ENCODE peak calls at places on chromosomes 2 and 18, in ten cellular contexts. One of them, this sample, is unnamed.

GRCh38 chr2:177579486-177580036 is 187.0 kb downstream of the AGPS start:
- DNase-seq in transverse colon: no peak
- DNase-seq in K562: no peak
- DNase-seq in Peyer's patch: no peak
- DNase-seq in A549: no peak
- DNase-seq in sigmoid colon: no peak
- DNase-seq in suprapubic skin: no peak
- DNase-seq in uterus: peak; percentile 42
- DNase-seq in tibial nerve: no peak
- DNase-seq in H1: no peak
- DNase-seq in this sample: no peak

GRCh38 chr2:65199891-65200290 is 27.7 kb upstream of the ACTR2 start:
- DNase-seq in transverse colon: no peak
- DNase-seq in K562: no peak
- DNase-seq in Peyer's patch: no peak
- DNase-seq in A549: no peak
- DNase-seq in sigmoid colon: no peak
- DNase-seq in suprapubic skin: no peak
- DNase-seq in uterus: no peak
- DNase-seq in tibial nerve: no peak
- DNase-seq in H1: no peak
- DNase-seq in this sample: no peak

GRCh38 chr2:90207454-90208058 is 1516.1 kb downstream of the RPIA start:
- DNase-seq in transverse colon: no peak
- DNase-seq in K562: no peak
- DNase-seq in Peyer's patch: no peak
- DNase-seq in A549: peak; percentile 18
- DNase-seq in sigmoid colon: no peak
- DNase-seq in suprapubic skin: no peak
- DNase-seq in uterus: no peak
- DNase-seq in tibial nerve: no peak
- DNase-seq in H1: no peak
- DNase-seq in this sample: no peak

GRCh38 chr2:16671760-16672159 is 6.1 kb upstream of the CYRIA start:
- DNase-seq in transverse colon: no peak
- DNase-seq in K562: no peak
- DNase-seq in Peyer's patch: no peak
- DNase-seq in A549: no peak
- DNase-seq in sigmoid colon: no peak
- DNase-seq in suprapubic skin: no peak
- DNase-seq in uterus: no peak
- DNase-seq in tibial nerve: no peak
- DNase-seq in H1: no peak
- DNase-seq in this sample: no peak

GRCh38 chr2:58569460-58570185 is 328.5 kb upstream of the FANCL start:
- DNase-seq in transverse colon: no peak
- DNase-seq in K562: no peak
- DNase-seq in Peyer's patch: no peak
- DNase-seq in A549: no peak
- DNase-seq in sigmoid colon: no peak
- DNase-seq in suprapubic skin: no peak
- DNase-seq in uterus: no peak
- DNase-seq in tibial nerve: no peak
- DNase-seq in H1: no peak
- DNase-seq in this sample: no peak

GRCh38 chr2:69644506-69644979 is 1.0 kb upstream of the AAK1 start:
- DNase-seq in transverse colon: no peak
- DNase-seq in K562: no peak
- DNase-seq in Peyer's patch: no peak
- DNase-seq in A549: no peak
- DNase-seq in sigmoid colon: no peak
- DNase-seq in suprapubic skin: no peak
- DNase-seq in uterus: no peak
- DNase-seq in tibial nerve: no peak
- DNase-seq in H1: no peak
- DNase-seq in this sample: no peak

GRCh38 chr2:113175101-113175628 is 1.4 kb downstream of the PSD4 start:
- DNase-seq in transverse colon: peak; percentile 68
- DNase-seq in K562: no peak
- DNase-seq in Peyer's patch: peak; percentile 89
- DNase-seq in A549: no peak
- DNase-seq in sigmoid colon: no peak
- DNase-seq in suprapubic skin: peak; percentile 60
- DNase-seq in uterus: no peak
- DNase-seq in tibial nerve: no peak
- DNase-seq in H1: no peak
- DNase-seq in this sample: peak; percentile 83

GRCh38 chr2:238462782-238463396 is 36.2 kb downstream of the ASB1 start:
- DNase-seq in transverse colon: no peak
- DNase-seq in K562: peak; percentile 48
- DNase-seq in Peyer's patch: no peak
- DNase-seq in A549: peak; percentile 22
- DNase-seq in sigmoid colon: no peak
- DNase-seq in suprapubic skin: no peak
- DNase-seq in uterus: no peak
- DNase-seq in tibial nerve: peak; percentile 9
- DNase-seq in H1: no peak
- DNase-seq in this sample: no peak

GRCh38 chr18:43013489-43013888 is 102.0 kb downstream of the RIT2 start:
- DNase-seq in transverse colon: no peak
- DNase-seq in K562: no peak
- DNase-seq in Peyer's patch: no peak
- DNase-seq in A549: no peak
- DNase-seq in sigmoid colon: no peak
- DNase-seq in suprapubic skin: no peak
- DNase-seq in uterus: no peak
- DNase-seq in tibial nerve: no peak
- DNase-seq in H1: no peak
- DNase-seq in this sample: no peak

GRCh38 chr2:164054651-164055050 is 318.8 kb upstream of the FIGN start:
- DNase-seq in transverse colon: no peak
- DNase-seq in K562: no peak
- DNase-seq in Peyer's patch: no peak
- DNase-seq in A549: no peak
- DNase-seq in sigmoid colon: no peak
- DNase-seq in suprapubic skin: no peak
- DNase-seq in uterus: no peak
- DNase-seq in tibial nerve: no peak
- DNase-seq in H1: no peak
- DNase-seq in this sample: no peak

GRCh38 chr2:121052023-121052422 is 233.0 kb downstream of the TFCP2L1 start:
- DNase-seq in transverse colon: no peak
- DNase-seq in K562: no peak
- DNase-seq in Peyer's patch: no peak
- DNase-seq in A549: no peak
- DNase-seq in sigmoid colon: no peak
- DNase-seq in suprapubic skin: no peak
- DNase-seq in uterus: no peak
- DNase-seq in tibial nerve: no peak
- DNase-seq in H1: no peak
- DNase-seq in this sample: no peak

GRCh38 chr18:38752430-38752829 is 1186.8 kb upstream of the CELF4 start:
- DNase-seq in transverse colon: no peak
- DNase-seq in K562: no peak
- DNase-seq in Peyer's patch: no peak
- DNase-seq in A549: no peak
- DNase-seq in sigmoid colon: no peak
- DNase-seq in suprapubic skin: no peak
- DNase-seq in uterus: no peak
- DNase-seq in tibial nerve: no peak
- DNase-seq in H1: no peak
- DNase-seq in this sample: no peak

GRCh38 chr18:59681051-59681450 is 16.2 kb downstream of the CCBE1 start:
- DNase-seq in transverse colon: no peak
- DNase-seq in K562: no peak
- DNase-seq in Peyer's patch: no peak
- DNase-seq in A549: no peak
- DNase-seq in sigmoid colon: peak; percentile 78
- DNase-seq in suprapubic skin: no peak
- DNase-seq in uterus: no peak
- DNase-seq in tibial nerve: no peak
- DNase-seq in H1: no peak
- DNase-seq in this sample: no peak

GRCh38 chr2:207008105-207008990 is 69.0 kb downstream of the CPO start:
- DNase-seq in transverse colon: no peak
- DNase-seq in K562: peak; percentile 4
- DNase-seq in Peyer's patch: no peak
- DNase-seq in A549: no peak
- DNase-seq in sigmoid colon: no peak
- DNase-seq in suprapubic skin: no peak
- DNase-seq in uterus: no peak
- DNase-seq in tibial nerve: no peak
- DNase-seq in H1: peak; percentile 63
- DNase-seq in this sample: no peak

GRCh38 chr2:105655244-105655643 is 89.5 kb upstream of the NCK2 start:
- DNase-seq in transverse colon: no peak
- DNase-seq in K562: no peak
- DNase-seq in Peyer's patch: no peak
- DNase-seq in A549: no peak
- DNase-seq in sigmoid colon: no peak
- DNase-seq in suprapubic skin: no peak
- DNase-seq in uterus: no peak
- DNase-seq in tibial nerve: no peak
- DNase-seq in H1: no peak
- DNase-seq in this sample: no peak

GRCh38 chr2:31998731-31999383 is 12.0 kb downstream of the MEMO1 start:
- DNase-seq in transverse colon: no peak
- DNase-seq in K562: no peak
- DNase-seq in Peyer's patch: no peak
- DNase-seq in A549: no peak
- DNase-seq in sigmoid colon: no peak
- DNase-seq in suprapubic skin: no peak
- DNase-seq in uterus: no peak
- DNase-seq in tibial nerve: no peak
- DNase-seq in H1: no peak
- DNase-seq in this sample: no peak

GRCh38 chr18:44701227-44701626 is 20.5 kb downstream of the SETBP1 start:
- DNase-seq in transverse colon: no peak
- DNase-seq in K562: no peak
- DNase-seq in Peyer's patch: no peak
- DNase-seq in A549: no peak
- DNase-seq in sigmoid colon: peak; percentile 73
- DNase-seq in suprapubic skin: no peak
- DNase-seq in uterus: no peak
- DNase-seq in tibial nerve: no peak
- DNase-seq in H1: no peak
- DNase-seq in this sample: no peak

GRCh38 chr2:226118471-226119429 is 680.9 kb downstream of the IRS1 start:
- DNase-seq in transverse colon: no peak
- DNase-seq in K562: no peak
- DNase-seq in Peyer's patch: no peak
- DNase-seq in A549: peak; percentile 22
- DNase-seq in sigmoid colon: peak; percentile 69
- DNase-seq in suprapubic skin: no peak
- DNase-seq in uterus: peak; percentile 52
- DNase-seq in tibial nerve: peak; percentile 55
- DNase-seq in H1: no peak
- DNase-seq in this sample: peak; percentile 84

GRCh38 chr2:75476778-75477177 is 84.0 kb downstream of the EVA1A start:
- DNase-seq in transverse colon: no peak
- DNase-seq in K562: no peak
- DNase-seq in Peyer's patch: no peak
- DNase-seq in A549: no peak
- DNase-seq in sigmoid colon: no peak
- DNase-seq in suprapubic skin: no peak
- DNase-seq in uterus: no peak
- DNase-seq in tibial nerve: no peak
- DNase-seq in H1: no peak
- DNase-seq in this sample: no peak

GRCh38 chr2:8190279-8190678 is 491.6 kb upstream of the ID2 start:
- DNase-seq in transverse colon: no peak
- DNase-seq in K562: no peak
- DNase-seq in Peyer's patch: no peak
- DNase-seq in A549: no peak
- DNase-seq in sigmoid colon: no peak
- DNase-seq in suprapubic skin: no peak
- DNase-seq in uterus: no peak
- DNase-seq in tibial nerve: no peak
- DNase-seq in H1: no peak
- DNase-seq in this sample: no peak
- H3K4me3 ChIP-seq in transverse colon: no peak overlapping the region
- H3K4me3 ChIP-seq in K562: no peak overlapping the region
- H3K4me3 ChIP-seq in Peyer's patch: no peak overlapping the region
- H3K4me3 ChIP-seq in A549: no peak overlapping the region
- H3K4me3 ChIP-seq in sigmoid colon: no peak overlapping the region
- H3K4me3 ChIP-seq in suprapubic skin: no peak overlapping the region
- H3K4me3 ChIP-seq in uterus: no peak overlapping the region
- H3K4me3 ChIP-seq in tibial nerve: no peak overlapping the region
- H3K4me3 ChIP-seq in H1: no peak overlapping the region
- H3K4me3 ChIP-seq in this sample: no peak overlapping the region

GRCh38 chr2:201158111-201158929 is 24.6 kb upstream of the CASP10 start:
- DNase-seq in transverse colon: peak; percentile 66
- DNase-seq in K562: peak; percentile 55
- DNase-seq in Peyer's patch: peak; percentile 81
- DNase-seq in A549: peak; percentile 75
- DNase-seq in sigmoid colon: peak; percentile 75
- DNase-seq in suprapubic skin: no peak
- DNase-seq in uterus: peak; percentile 46
- DNase-seq in tibial nerve: peak; percentile 87
- DNase-seq in H1: no peak
- DNase-seq in this sample: peak; percentile 72
- TF ChIP-seq POLR2A in transverse colon: peak; percentile 33
- TF ChIP-seq POLR2A in K562: no peak
- TF ChIP-seq POLR2A in Peyer's patch: no peak
- TF ChIP-seq POLR2A in A549: no peak
- TF ChIP-seq POLR2A in sigmoid colon: no peak
- TF ChIP-seq POLR2A in suprapubic skin: no peak
- TF ChIP-seq POLR2A in uterus: no peak
- TF ChIP-seq POLR2A in tibial nerve: no peak
- TF ChIP-seq POLR2A in H1: no peak
- TF ChIP-seq POLR2A in this sample: no peak

GRCh38 chr2:101501443-101501842 is 26.5 kb upstream of the RFX8 start:
- DNase-seq in transverse colon: no peak
- DNase-seq in K562: no peak
- DNase-seq in Peyer's patch: no peak
- DNase-seq in A549: no peak
- DNase-seq in sigmoid colon: no peak
- DNase-seq in suprapubic skin: no peak
- DNase-seq in uterus: no peak
- DNase-seq in tibial nerve: no peak
- DNase-seq in H1: no peak
- DNase-seq in this sample: no peak
- H3K4me3 ChIP-seq in transverse colon: no peak overlapping the region
- H3K4me3 ChIP-seq in K562: no peak overlapping the region
- H3K4me3 ChIP-seq in Peyer's patch: no peak overlapping the region
- H3K4me3 ChIP-seq in A549: no peak overlapping the region
- H3K4me3 ChIP-seq in sigmoid colon: no peak overlapping the region
- H3K4me3 ChIP-seq in suprapubic skin: no peak overlapping the region
- H3K4me3 ChIP-seq in uterus: no peak overlapping the region
- H3K4me3 ChIP-seq in tibial nerve: no peak overlapping the region
- H3K4me3 ChIP-seq in H1: no peak overlapping the region
- H3K4me3 ChIP-seq in this sample: no peak overlapping the region

DNA sequence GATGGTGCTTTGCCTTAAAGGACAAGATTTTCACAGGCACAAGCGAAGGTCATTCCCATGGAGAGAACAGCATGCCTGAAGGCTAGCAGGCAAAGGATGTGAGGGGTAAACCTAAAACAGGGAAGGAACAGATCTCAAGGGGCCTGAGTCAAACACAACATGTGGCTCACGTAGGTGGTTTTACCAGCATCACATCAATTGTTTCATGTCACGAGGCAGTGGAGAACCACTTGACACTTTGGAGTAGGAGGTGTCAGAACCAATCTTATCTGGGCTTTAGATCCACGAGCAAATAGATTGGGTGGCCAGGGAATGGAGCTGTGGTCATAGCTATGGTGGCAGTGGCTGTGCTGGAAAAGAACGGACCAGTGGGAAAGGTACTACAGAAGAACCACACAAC is 8.5 kb downstream of the COX5B start:
- DNase-seq in transverse colon: no peak
- DNase-seq in K562: no peak
- DNase-seq in Peyer's patch: no peak
- DNase-seq in A549: no peak
- DNase-seq in sigmoid colon: no peak
- DNase-seq in suprapubic skin: no peak
- DNase-seq in uterus: no peak
- DNase-seq in tibial nerve: no peak
- DNase-seq in H1: no peak
- DNase-seq in this sample: no peak
- TF ChIP-seq POLR2A in transverse colon: no peak
- TF ChIP-seq POLR2A in K562: no peak
- TF ChIP-seq POLR2A in Peyer's patch: no peak
- TF ChIP-seq POLR2A in A549: no peak
- TF ChIP-seq POLR2A in sigmoid colon: no peak
- TF ChIP-seq POLR2A in suprapubic skin: no peak
- TF ChIP-seq POLR2A in uterus: no peak
- TF ChIP-seq POLR2A in tibial nerve: no peak
- TF ChIP-seq POLR2A in H1: no peak
- TF ChIP-seq POLR2A in this sample: no peak